ENCODE peak calls at places on chromosome 2, in four cellular contexts. D is K562, H is GM12878, N is HepG2. Z is an unnamed sample.

GRCh38 chr2:18924905-18925691 is 335.7 kb upstream of the NT5C1B start:
- DNase-seq in D (no peak), H (no peak), N (no peak), Z (no peak)

GRCh38 chr2:103249462-103249861 is 487.6 kb downstream of the TMEM182 start:
- DNase-seq in D (no peak), H (no peak), N (no peak), Z (no peak)

GRCh38 chr2:38581193-38582147 is 21.3 kb downstream of the HNRNPLL start:
- DNase-seq in D (peak), H (peak), N (peak), Z (peak)

GRCh38 chr2:66346241-66346664 is 88.7 kb upstream of the MEIS1 start:
- DNase-seq in D (no peak), H (no peak), N (no peak), Z (no peak)

GRCh38 chr2:143329288-143329687 is 200.1 kb downstream of the ARHGAP15 start:
- DNase-seq in D (no peak), H (no peak), N (no peak), Z (no peak)

GRCh38 chr2:24491626-24492282 is 700 bp downstream of the NCOA1 start:
- DNase-seq in D (peak), H (no peak), N (no peak), Z (peak)

GRCh38 chr2:102027036-102027702 is 35.4 kb downstream of the IL1R2 start:
- DNase-seq in D (no peak), H (no peak), N (no peak), Z (no peak)

GRCh38 chr2:180507028-180507427 is 473.4 kb upstream of the UBE2E3 start:
- DNase-seq in D (no peak), H (no peak), N (no peak), Z (no peak)

GRCh38 chr2:121605820-121606733 is 43.2 kb downstream of the CLASP1 start:
- DNase-seq in D (no peak), H (no peak), N (no peak), Z (no peak)

GRCh38 chr2:236767951-236768350 is 198.3 kb downstream of the ACKR3 start:
- DNase-seq in D (no peak), H (no peak), N (no peak), Z (no peak)

GRCh38 chr2:44479127-44479887 is 117.6 kb downstream of the CAMKMT start:
- DNase-seq in D (peak), H (peak), N (peak), Z (no peak)

GRCh38 chr2:222979484-222979883 is 72.5 kb upstream of the KCNE4 start:
- DNase-seq in D (no peak), H (no peak), N (no peak), Z (no peak)

GRCh38 chr2:207768168-207768890 is 1.4 kb downstream of the FZD5 start:
- DNase-seq in D (no peak), H (no peak), N (peak), Z (peak)

GRCh38 chr2:37843554-37843953 is 81.5 kb upstream of the RMDN2 start:
- DNase-seq in D (no peak), H (no peak), N (no peak), Z (no peak)

GRCh38 chr2:189337648-189338047 is 103.6 kb upstream of the WDR75 start:
- DNase-seq in D (no peak), H (no peak), N (no peak), Z (no peak)

GRCh38 chr2:240820014-240820606 is at the start of gene KIF1A:
- DNase-seq in D (no peak), H (no peak), N (no peak), Z (peak)

GRCh38 chr2:157696036-157696435 is 67.4 kb upstream of the ACVR1C start:
- DNase-seq in D (no peak), H (no peak), N (no peak), Z (no peak)

GRCh38 chr2:60898567-60898966 is 17.2 kb downstream of the REL start:
- DNase-seq in D (no peak), H (no peak), N (no peak), Z (no peak)

GRCh38 chr2:186570587-186570986 is 19.3 kb upstream of the ITGAV start:
- DNase-seq in D (no peak), H (no peak), N (peak), Z (no peak)

GRCh38 chr2:207054521-207054920 is 111.2 kb downstream of the KLF7 start:
- DNase-seq in D (no peak), H (no peak), N (no peak), Z (no peak)

GRCh38 chr2:177666408-177666807 is 273.8 kb downstream of the AGPS start:
- DNase-seq in D (no peak), H (no peak), N (no peak), Z (no peak)

DNA sequence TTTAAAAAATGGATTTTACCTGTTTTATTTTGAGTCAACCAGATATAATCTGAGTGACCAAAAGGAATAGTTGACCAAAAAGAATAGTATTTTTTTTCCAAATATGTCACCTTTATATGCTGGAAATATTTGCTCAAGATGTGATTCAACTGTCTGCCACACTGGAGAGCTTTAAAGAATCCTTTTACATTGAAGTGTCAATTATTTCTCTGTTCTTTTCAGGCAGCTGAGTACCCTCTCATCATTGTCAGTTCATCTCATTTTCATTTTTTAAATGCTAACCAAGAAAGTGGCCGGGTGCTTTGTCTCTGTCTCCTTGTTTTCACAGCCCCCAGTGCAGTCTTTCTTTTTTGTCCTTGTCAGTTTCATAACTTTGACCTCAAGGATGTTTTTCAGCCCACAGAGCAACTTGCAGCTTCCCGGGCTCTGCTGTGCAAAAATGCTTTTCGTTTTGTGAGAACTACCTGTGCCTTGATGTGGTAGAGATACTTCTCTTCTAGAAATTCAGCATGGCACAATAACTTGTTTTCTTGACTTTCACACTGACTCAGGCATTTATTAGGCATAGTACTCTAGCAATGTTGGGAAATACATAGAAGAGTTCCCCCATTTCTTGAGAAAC is 23.4 kb upstream of the CERS6 start:
- DNase-seq in D (no peak), H (peak), N (no peak), Z (no peak)
- TF ChIP-seq TCF7 in D (no peak), H (peak), N (no peak), Z (no peak)

DNA sequence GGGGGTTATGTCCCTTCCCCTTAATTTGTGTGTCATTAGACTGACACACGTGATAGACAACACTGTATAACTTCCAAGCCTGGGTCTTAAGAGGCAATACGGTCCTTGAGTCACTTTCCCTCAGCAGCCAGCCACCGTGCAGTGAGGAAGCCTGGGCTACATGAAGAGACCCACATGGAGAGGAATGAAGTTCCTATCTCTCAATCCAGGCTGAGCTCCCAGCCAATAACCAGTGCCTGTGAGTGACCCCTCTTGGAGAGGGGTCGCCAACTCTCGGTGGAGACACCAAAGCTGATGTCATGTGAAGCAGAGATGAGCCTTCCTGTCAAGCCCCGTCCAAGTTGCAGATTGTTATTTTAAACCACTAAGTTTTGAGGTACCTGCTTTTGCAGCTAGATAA is 5.7 kb upstream of the WDSUB1 start:
- DNase-seq in D (peak), H (no peak), N (no peak), Z (no peak)
- TF ChIP-seq TCF7 in D (no peak), H (no peak), N (no peak), Z (no peak)

GRCh38 chr2:55141572-55142413 is 90.3 kb downstream of the CLHC1 start:
- DNase-seq in D (peak), H (no peak), N (no peak), Z (no peak)
- TF ChIP-seq TCF7 in D (no peak), H (no peak), N (no peak), Z (no peak)

DNA sequence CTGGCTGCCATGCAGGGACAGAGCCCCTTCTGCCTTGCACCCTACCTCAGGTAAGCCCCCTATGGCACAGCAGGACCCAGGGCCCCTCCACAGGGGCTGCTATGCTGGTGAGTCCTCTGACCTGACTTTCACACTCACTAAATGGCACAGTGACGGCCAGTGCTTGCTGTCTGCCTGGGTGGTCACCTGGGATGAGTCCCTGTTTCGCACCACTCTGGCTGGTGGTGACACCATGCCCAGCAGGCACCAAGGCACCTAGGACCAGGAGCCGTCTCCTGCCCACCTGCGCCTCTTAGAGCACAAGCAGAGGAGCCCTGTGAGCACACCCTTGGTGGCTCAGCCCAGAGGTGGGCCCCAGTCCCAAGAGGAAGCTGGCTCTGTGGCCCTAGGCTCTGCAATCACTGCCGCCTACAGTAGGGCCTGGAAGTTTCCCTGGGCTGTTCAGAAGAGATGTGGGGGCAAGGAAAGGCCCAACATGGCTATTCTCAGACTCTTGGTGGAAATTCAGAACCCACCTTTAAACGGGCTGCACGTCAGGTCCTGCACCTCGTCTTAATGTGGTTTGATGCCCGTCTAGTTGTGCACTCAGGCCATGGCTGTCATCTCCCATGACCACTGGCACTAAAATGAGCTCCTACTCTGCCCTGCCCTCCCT is 96.0 kb downstream of the PLB1 start:
- DNase-seq in D (no peak), H (no peak), N (no peak), Z (no peak)
- TF ChIP-seq TCF7 in D (no peak), H (no peak), N (no peak), Z (no peak)

GRCh38 chr2:6864938-6865345 is 765 bp downstream of the CMPK2 start:
- DNase-seq in D (no peak), H (no peak), N (no peak), Z (peak)
- TF ChIP-seq TCF7 in D (no peak), H (no peak), N (no peak), Z (no peak)

GRCh38 chr2:45897836-45898235 is 246.4 kb downstream of the PRKCE start:
- DNase-seq in D (no peak), H (no peak), N (no peak), Z (no peak)

GRCh38 chr2:45898819-45899218 is 247.3 kb downstream of the PRKCE start:
- DNase-seq in D (no peak), H (no peak), N (no peak), Z (no peak)

GRCh38 chr2:45894211-45894610 is 242.7 kb downstream of the PRKCE start:
- DNase-seq in D (no peak), H (no peak), N (no peak), Z (no peak)

GRCh38 chr2:45895477-45895876 is 244.0 kb downstream of the PRKCE start:
- DNase-seq in D (no peak), H (no peak), N (no peak), Z (no peak)

GRCh38 chr2:45896281-45896680 is 244.8 kb downstream of the PRKCE start:
- DNase-seq in D (no peak), H (no peak), N (no peak), Z (no peak)
- TF ChIP-seq TCF7 in D (no peak), H (no peak), N (no peak), Z (no peak)

DNA sequence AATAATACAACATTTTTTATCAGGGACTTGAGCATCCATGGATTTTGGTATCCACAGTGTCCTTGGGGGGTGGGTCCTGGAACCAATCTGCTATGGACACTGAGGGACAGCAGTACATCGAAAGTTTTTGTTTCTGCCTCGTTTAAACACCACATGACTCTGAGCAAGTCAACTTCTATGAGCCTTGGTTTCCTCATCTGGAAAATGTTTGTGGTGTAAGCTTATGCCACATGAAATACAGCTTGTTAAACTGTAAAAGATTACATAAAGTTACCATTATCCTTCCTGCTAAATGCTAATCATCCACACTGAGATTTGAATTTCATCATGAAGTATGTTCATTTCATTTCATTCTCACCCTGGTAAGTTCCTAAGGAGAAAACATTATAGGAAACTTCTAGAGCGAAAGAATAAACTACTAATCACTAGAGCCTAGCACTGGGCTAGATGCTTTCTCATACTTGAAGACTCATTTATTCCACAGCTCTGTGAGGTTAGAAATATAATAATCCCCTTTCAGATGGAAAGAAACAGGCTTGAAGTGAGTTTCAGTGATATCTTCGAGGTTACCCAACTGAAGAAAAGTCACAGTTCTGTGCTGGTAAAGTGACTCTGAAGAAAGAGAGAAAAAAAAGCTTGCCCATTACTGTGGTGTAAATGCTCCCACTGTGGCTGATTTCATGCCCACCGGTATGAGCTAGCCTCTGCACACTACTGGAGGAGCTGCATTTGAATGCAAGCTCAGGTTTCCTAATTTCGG is 29.2 kb downstream of the MCFD2 start:
- DNase-seq in D (no peak), H (no peak), N (no peak), Z (no peak)
- TF ChIP-seq TCF7 in D (no peak), H (no peak), N (no peak), Z (no peak)

GRCh38 chr2:76938153-76938552 is 584.0 kb downstream of the LRRTM4 start:
- DNase-seq in D (no peak), H (no peak), N (no peak), Z (no peak)

GRCh38 chr2:76940559-76940958 is 581.6 kb downstream of the LRRTM4 start:
- DNase-seq in D (no peak), H (no peak), N (no peak), Z (no peak)
- TF ChIP-seq TCF7 in D (no peak), H (no peak), N (no peak), Z (no peak)

GRCh38 chr2:11571170-11571569 is 37.3 kb downstream of the GREB1 start:
- DNase-seq in D (no peak), H (no peak), N (no peak), Z (no peak)

GRCh38 chr2:11567631-11568031 is 33.8 kb downstream of the GREB1 start:
- DNase-seq in D (no peak), H (no peak), N (no peak), Z (no peak)

GRCh38 chr2:11566383-11566782 is 32.5 kb downstream of the GREB1 start:
- DNase-seq in D (peak), H (no peak), N (no peak), Z (no peak)

GRCh38 chr2:11569636-11570035 is 35.8 kb downstream of the GREB1 start:
- DNase-seq in D (no peak), H (no peak), N (no peak), Z (no peak)

GRCh38 chr2:11568436-11568835 is 34.6 kb downstream of the GREB1 start:
- DNase-seq in D (no peak), H (no peak), N (no peak), Z (no peak)
- TF ChIP-seq TCF7 in D (no peak), H (no peak), N (no peak), Z (no peak)

Z was measured in WTC11.